ENCODE peak calls at places on chromosomes 13 and 19, in six cellular contexts. D is lower leg skin, X is AG04450, U is IMR-90, P is cardiac fibroblast, W is brain microvascular endothelial cell. G is an unnamed sample.

GRCh38 chr19:55319786-55320185 is 5.4 kb downstream of the TMEM150B start:
- DNase-seq in D (no peak), X (no peak), U (peak), P (peak), W (peak), G (no peak)

GRCh38 chr13:30409911-30410704 is 12.2 kb upstream of the UBE2L5 start:
- DNase-seq in D (no peak), X (no peak), U (peak), P (peak), W (peak), G (peak)

GRCh38 chr13:65613004-65613403 is 1617.1 kb downstream of the PCDH9 start:
- DNase-seq in D (no peak), X (no peak), U (no peak), P (no peak), W (no peak), G (no peak)

GRCh38 chr19:372306-372890 is 27.8 kb upstream of the MIER2 start:
- DNase-seq in D (no peak), X (peak), U (peak), P (peak), W (peak), G (no peak)

GRCh38 chr13:19268331-19268730 is 86.7 kb upstream of the TUBA3C start:
- DNase-seq in D (no peak), X (no peak), U (no peak), P (no peak), W (no peak), G (no peak)

GRCh38 chr19:38685666-38686529 is 38.4 kb downstream of the ACTN4 start:
- DNase-seq in D (no peak), X (no peak), U (peak), P (peak), W (peak), G (no peak)

GRCh38 chr19:4066682-4067395 is at the start of gene ZBTB7A:
- DNase-seq in D (peak), X (no peak), U (peak), P (peak), W (peak), G (no peak)

GRCh38 chr13:51760592-51760991 is 43.4 kb downstream of the DHRS12 start:
- DNase-seq in D (no peak), X (no peak), U (no peak), P (no peak), W (no peak), G (peak)

GRCh38 chr19:29680447-29680846 is 15.2 kb downstream of the PLEKHF1 start:
- DNase-seq in D (no peak), X (no peak), U (no peak), P (no peak), W (no peak), G (no peak)

GRCh38 chr19:58033741-58034475 is at the start of gene ZSCAN1:
- DNase-seq in D (peak), X (no peak), U (peak), P (peak), W (peak), G (peak)

GRCh38 chr19:35395762-35396199 is 24.9 kb downstream of the GPR42 start:
- DNase-seq in D (no peak), X (no peak), U (no peak), P (no peak), W (no peak), G (no peak)

GRCh38 chr13:38796890-38797289 is 110.0 kb downstream of the FREM2 start:
- DNase-seq in D (no peak), X (no peak), U (no peak), P (no peak), W (no peak), G (no peak)

GRCh38 chr19:7709932-7710460 is 8.1 kb upstream of the FCER2 start:
- DNase-seq in D (no peak), X (no peak), U (no peak), P (no peak), W (no peak), G (no peak)

GRCh38 chr13:40217675-40218074 is 448.8 kb downstream of the FOXO1 start:
- DNase-seq in D (no peak), X (no peak), U (no peak), P (no peak), W (no peak), G (no peak)

GRCh38 chr13:71412231-71412630 is 454.8 kb downstream of the DACH1 start:
- DNase-seq in D (no peak), X (no peak), U (no peak), P (no peak), W (no peak), G (no peak)

GRCh38 chr19:33722456-33723239 is 74.0 kb upstream of the KCTD15 start:
- DNase-seq in D (no peak), X (no peak), U (no peak), P (no peak), W (no peak), G (no peak)

GRCh38 chr13:39503048-39503447 is 99.9 kb downstream of the LHFPL6 start:
- DNase-seq in D (no peak), X (no peak), U (no peak), P (no peak), W (no peak), G (no peak)

GRCh38 chr19:327291-328024 is 17.1 kb downstream of the MIER2 start:
- DNase-seq in D (no peak), X (no peak), U (no peak), P (no peak), W (no peak), G (no peak)

GRCh38 chr13:25175026-25175425 is 2.9 kb upstream of the AMER2 start:
- DNase-seq in D (no peak), X (no peak), U (no peak), P (no peak), W (no peak), G (no peak)

GRCh38 chr13:98972059-98972458 is 5.8 kb downstream of the DOCK9 start:
- DNase-seq in D (no peak), X (no peak), U (no peak), P (no peak), W (no peak), G (no peak)

GRCh38 chr13:51998723-51999471 is 12.4 kb downstream of the ATP7B start:
- DNase-seq in D (no peak), X (no peak), U (no peak), P (no peak), W (no peak), G (no peak)

GRCh38 chr19:47176627-47177090 is 46.0 kb downstream of the SAE1 start:
- DNase-seq in D (no peak), X (peak), U (peak), P (peak), W (peak), G (no peak)

GRCh38 chr13:28100149-28101121 is at the start of gene FLT3:
- DNase-seq in D (no peak), X (no peak), U (peak), P (peak), W (peak), G (peak)

GRCh38 chr19:1884719-1885334 is 469 bp downstream of the ABHD17A start:
- DNase-seq in D (no peak), X (no peak), U (no peak), P (no peak), W (no peak), G (no peak)

GRCh38 chr13:107291875-107292274 is 723.9 kb upstream of the ARGLU1 start:
- DNase-seq in D (no peak), X (no peak), U (no peak), P (no peak), W (no peak), G (no peak)

GRCh38 chr19:23956051-23956450 is 41.4 kb downstream of the ZNF726 start:
- DNase-seq in D (no peak), X (no peak), U (no peak), P (no peak), W (no peak), G (no peak)

DNA sequence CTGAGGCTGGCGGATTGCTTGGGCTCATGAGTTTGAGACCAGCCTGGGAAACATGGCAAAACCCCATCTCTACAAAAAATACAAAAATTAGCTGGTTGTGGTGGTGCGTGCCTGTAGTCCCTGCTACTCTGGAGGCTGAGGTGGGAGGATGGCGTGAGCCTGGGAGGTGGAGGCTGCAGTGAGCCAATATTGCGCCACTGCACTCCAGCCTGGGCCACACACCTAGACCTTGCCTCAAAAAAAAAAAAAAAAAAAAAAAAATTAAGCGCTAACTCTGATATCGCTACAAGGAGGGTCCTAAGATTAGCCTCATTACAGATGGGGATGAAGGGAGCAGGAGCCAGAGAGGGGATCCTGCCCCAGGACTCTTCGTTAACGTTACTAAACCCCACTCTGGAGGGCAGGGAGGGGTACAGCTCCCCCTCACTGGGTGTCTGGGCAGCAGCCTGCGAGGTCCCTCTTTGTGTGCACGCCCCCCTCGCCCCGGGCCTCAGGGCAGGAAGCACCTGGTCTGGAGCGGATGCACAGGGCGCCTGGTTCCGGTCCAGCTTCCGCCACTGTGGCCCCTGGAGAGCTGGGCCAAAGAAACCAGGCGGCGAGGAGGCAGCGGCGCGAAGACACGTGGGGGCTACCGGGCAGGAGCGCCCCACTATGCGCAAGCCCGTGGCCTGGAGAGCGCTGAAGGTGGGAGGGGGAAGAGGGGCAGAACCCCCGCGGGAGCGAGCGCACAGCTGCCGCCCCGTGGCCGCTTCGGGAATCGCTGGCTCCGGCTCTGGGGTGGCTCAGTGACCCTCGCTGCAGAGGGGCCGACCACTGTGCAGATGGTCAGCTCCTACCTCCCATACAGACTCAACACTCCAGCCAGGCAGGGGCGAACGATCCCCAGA is 1.5 kb upstream of the LYL1 start:
- DNase-seq in D (no peak), X (no peak), U (no peak), P (no peak), W (no peak), G (no peak)
- TF ChIP-seq CTCF in D (no peak), X (peak), U (peak), P (peak), W (peak), G (peak)

GRCh38 chr19:42422576-42423461 is 4.4 kb downstream of the LIPE start:
- DNase-seq in D (no peak), X (no peak), U (no peak), P (no peak), W (no peak), G (no peak)

GRCh38 chr19:42424712-42425131 is 2.5 kb downstream of the LIPE start:
- DNase-seq in D (no peak), X (no peak), U (no peak), P (no peak), W (no peak), G (no peak)

GRCh38 chr19:42423462-42424344 is 3.5 kb downstream of the LIPE start:
- DNase-seq in D (peak), X (peak), U (peak), P (peak), W (peak), G (peak)

GRCh38 chr19:42422092-42422575 is 5.1 kb downstream of the LIPE start:
- DNase-seq in D (no peak), X (no peak), U (no peak), P (no peak), W (no peak), G (no peak)

DNA sequence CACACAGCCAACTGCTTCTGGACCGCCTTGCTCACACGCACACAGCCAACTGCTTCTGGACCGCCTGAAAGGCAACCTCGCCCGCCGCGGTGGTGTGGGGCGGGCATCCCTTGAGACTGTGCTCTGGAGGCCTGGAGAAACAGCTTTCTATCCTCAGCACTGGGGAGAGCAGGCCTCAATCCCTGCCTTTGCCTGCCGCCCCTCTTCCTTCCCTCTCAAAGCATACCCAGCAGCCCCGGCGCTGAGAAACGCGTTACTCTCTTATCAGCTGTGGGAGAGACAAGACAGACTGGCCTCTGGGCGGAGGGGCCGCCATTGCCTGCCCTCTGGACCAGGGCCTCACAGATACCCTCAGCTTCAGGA is 2.9 kb downstream of the LIPE start:
- DNase-seq in D (no peak), X (no peak), U (no peak), P (no peak), W (no peak), G (no peak)
- H3K4me3 ChIP-seq in D (no peak), X (peak), U (peak), P (peak), W (no peak), G (no peak)

GRCh38 chr19:17235618-17236413 is 9.8 kb downstream of the OCEL1 start:
- DNase-seq in D (no peak), X (peak), U (peak), P (peak), W (peak), G (no peak)
- TF ChIP-seq CTCF in D (no peak), X (peak), U (peak), P (peak), W (peak), G (peak)

GRCh38 chr13:111095031-111095840 is 19.9 kb upstream of the ARHGEF7 start:
- DNase-seq in D (no peak), X (no peak), U (no peak), P (no peak), W (no peak), G (no peak)
- H3K4me3 ChIP-seq in D (no peak), X (no peak), U (no peak), P (no peak), W (no peak), G (no peak)

GRCh38 chr19:5398693-5399057 is 56.5 kb upstream of the ZNRF4 start:
- DNase-seq in D (no peak), X (no peak), U (no peak), P (no peak), W (no peak), G (no peak)
- TF ChIP-seq CTCF in D (no peak), X (no peak), U (no peak), P (no peak), W (no peak), G (no peak)

G was measured in retinal pigment epithelial cell.